ENCODE peak calls at places on chromosomes 6 and 20, in nine cellular contexts. Z is H54, R is H1, M is GM12892, C is sigmoid colon, Q is ovary, B is heart left ventricle, X is endothelial cell of umbilical vein, A is lower leg skin. V is an unnamed sample.

GRCh38 chr20:18666803-18667460 is 79.1 kb downstream of the DTD1 start:
- DNase-seq in M (no peak), Q (no peak), C (no peak), B (no peak), R (no peak), Z (no peak), A (no peak), X (no peak), V (no peak)

GRCh38 chr6:14085176-14085787 is 32.3 kb upstream of the CD83 start:
- DNase-seq in B (no peak), X (no peak), C (no peak), Z (no peak), M (no peak), Q (no peak), A (no peak), R (no peak), V (no peak)

GRCh38 chr6:36962874-36963273 is 8.3 kb downstream of the PI16 start:
- DNase-seq in Z (peak), A (peak), C (peak), R (peak), Q (peak), X (no peak), B (peak), M (peak), V (peak)

GRCh38 chr6:136415351-136416005 is 125.8 kb upstream of the BCLAF1 start:
- DNase-seq in A (no peak), B (no peak), C (no peak), R (no peak), Q (no peak), X (no peak), Z (no peak), M (no peak), V (no peak)

GRCh38 chr20:13256606-13257005 is 35.5 kb downstream of the ISM1 start:
- DNase-seq in B (no peak), A (no peak), Z (no peak), M (no peak), X (no peak), Q (no peak), R (no peak), C (no peak), V (no peak)

GRCh38 chr6:42281016-42281533 is 63.4 kb upstream of the MRPS10 start:
- DNase-seq in A (no peak), B (no peak), Q (no peak), C (no peak), X (no peak), M (no peak), Z (no peak), R (no peak), V (no peak)

GRCh38 chr6:34745277-34746103 is 11.8 kb upstream of the SNRPC start:
- DNase-seq in B (no peak), R (no peak), Q (no peak), C (no peak), M (no peak), A (peak), X (no peak), Z (no peak), V (peak)

GRCh38 chr6:80464901-80465300 is 358.4 kb downstream of the BCKDHB start:
- DNase-seq in M (no peak), Z (no peak), X (no peak), Q (no peak), B (no peak), R (no peak), A (no peak), C (no peak), V (no peak)

GRCh38 chr6:165118736-165119135 is 190.7 kb downstream of the C6orf118 start:
- DNase-seq in R (no peak), A (no peak), X (no peak), Q (no peak), B (no peak), M (no peak), C (no peak), Z (no peak), V (no peak)

GRCh38 chr6:52077180-52077884 is 10.1 kb downstream of the PKHD1 start:
- DNase-seq in C (no peak), Z (no peak), M (no peak), X (no peak), B (no peak), Q (no peak), A (no peak), R (peak), V (no peak)

GRCh38 chr6:106360989-106361430 is 493 bp downstream of the CRYBG1 start:
- DNase-seq in X (no peak), R (peak), B (peak), Q (no peak), M (peak), Z (no peak), A (peak), C (no peak), V (peak)

GRCh38 chr6:96837138-96837971 is at the start of gene GPR63:
- DNase-seq in M (peak), C (peak), B (peak), A (peak), X (peak), R (peak), Z (peak), Q (peak), V (peak)

DNA sequence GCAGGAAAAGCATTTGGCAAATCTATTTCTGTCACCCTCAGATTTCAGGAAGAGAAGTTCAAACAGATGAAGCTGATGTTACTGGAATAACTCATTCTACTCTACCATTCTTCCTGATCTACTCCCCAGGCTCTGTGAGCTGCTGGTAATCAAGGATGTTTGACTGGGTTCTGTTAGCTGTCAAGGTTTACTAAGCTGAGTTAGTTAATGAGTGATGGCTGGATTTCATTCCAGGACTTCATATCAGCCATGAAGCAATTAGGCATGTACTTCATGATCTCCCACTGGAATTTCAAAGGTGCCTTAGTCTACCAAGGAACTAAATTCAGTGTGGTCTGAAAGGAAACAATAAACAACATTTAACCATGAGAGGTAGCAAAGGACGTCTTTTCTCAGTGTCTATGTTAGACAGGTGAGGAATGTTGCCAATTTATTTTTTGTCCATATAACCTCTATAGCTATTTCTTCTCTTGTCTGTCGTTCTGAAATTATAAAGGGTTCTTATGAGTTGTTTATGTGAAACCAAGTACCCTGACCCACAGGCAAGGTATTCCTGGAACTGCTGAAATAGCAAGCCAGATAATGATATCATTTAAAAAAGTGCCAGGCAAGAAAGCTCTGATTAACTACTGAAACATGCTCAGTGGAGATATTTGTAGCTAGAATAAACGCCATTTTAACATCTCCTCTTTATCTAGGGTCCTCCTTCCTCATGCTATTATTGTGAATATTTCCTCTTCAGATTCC is 112.9 kb downstream of the BACH2 start:
- DNase-seq in R (no peak), X (no peak), M (no peak), Z (no peak), A (no peak), C (no peak), B (no peak), Q (no peak), V (no peak)
- TF ChIP-seq POLR2A in R (no peak), X (no peak), M (no peak), Z (no peak), A (no peak), C (no peak), B (no peak), Q (no peak), V (no peak)

DNA sequence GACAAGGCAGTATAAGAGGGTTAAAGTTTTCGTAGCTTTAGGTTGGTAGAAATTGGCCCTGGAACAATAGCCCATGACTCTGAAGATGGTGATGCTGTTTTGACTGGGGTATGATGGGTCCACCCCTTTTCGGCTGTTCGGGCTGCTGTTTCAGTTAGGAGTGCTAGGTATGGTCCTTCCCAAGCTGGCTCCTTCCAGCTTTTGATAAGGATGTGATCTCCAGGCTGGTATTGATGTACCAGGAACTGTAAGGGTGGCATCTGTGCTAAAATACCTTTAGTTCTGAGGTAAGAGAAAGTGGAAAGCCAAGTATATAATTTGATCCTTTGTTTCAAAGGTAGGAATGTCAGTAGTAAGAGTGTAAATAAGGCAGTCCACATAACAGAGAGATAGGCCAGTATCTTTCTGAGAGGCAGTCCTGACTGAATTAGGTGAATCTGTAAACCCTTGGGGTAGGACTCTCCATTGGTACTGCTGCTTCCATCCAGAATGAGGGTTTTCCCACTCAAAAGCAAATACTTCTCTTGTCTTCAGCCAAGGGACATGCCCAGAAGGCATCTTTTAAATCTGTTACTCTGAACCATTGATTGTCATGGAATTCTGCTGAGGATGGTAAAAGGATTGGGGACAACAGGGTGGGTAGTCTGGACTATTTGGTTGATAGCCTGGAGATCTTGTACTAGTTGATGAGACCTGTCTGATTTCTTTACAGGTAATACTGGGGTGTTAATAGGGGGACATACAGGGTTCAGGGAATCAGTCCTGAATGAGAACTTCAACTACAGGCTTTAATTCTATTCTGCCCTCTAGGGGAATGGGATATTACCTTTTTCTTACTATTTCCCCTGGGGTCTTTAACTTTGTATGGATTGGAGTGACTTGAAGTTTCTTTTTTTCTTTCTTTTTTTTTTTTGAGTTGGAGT is 6.1 kb upstream of the ZNFX1 start:
- DNase-seq in B (no peak), Z (no peak), R (no peak), Q (no peak), C (no peak), A (no peak), M (no peak), X (no peak), V (no peak)
- TF ChIP-seq POLR2A in B (no peak), Z (no peak), R (peak), Q (no peak), C (no peak), A (no peak), M (peak), X (peak), V (no peak)

GRCh38 chr6:108557494-108558371 is 3.0 kb upstream of the FOXO3 start:
- DNase-seq in Q (peak), X (peak), B (peak), R (no peak), C (peak), Z (peak), A (no peak), M (peak), V (peak)

GRCh38 chr6:108560463-108561308 is at the start of gene FOXO3:
- DNase-seq in X (peak), B (peak), C (peak), Q (peak), A (peak), M (peak), Z (peak), R (peak), V (peak)

GRCh38 chr6:108559884-108560462 is 744 bp upstream of the FOXO3 start:
- DNase-seq in R (no peak), Z (no peak), B (no peak), X (peak), C (peak), A (peak), Q (peak), M (no peak), V (peak)

GRCh38 chr6:108558372-108559096 is 2.2 kb upstream of the FOXO3 start:
- DNase-seq in C (peak), Z (peak), M (peak), Q (peak), B (peak), R (peak), A (peak), X (peak), V (peak)

DNA sequence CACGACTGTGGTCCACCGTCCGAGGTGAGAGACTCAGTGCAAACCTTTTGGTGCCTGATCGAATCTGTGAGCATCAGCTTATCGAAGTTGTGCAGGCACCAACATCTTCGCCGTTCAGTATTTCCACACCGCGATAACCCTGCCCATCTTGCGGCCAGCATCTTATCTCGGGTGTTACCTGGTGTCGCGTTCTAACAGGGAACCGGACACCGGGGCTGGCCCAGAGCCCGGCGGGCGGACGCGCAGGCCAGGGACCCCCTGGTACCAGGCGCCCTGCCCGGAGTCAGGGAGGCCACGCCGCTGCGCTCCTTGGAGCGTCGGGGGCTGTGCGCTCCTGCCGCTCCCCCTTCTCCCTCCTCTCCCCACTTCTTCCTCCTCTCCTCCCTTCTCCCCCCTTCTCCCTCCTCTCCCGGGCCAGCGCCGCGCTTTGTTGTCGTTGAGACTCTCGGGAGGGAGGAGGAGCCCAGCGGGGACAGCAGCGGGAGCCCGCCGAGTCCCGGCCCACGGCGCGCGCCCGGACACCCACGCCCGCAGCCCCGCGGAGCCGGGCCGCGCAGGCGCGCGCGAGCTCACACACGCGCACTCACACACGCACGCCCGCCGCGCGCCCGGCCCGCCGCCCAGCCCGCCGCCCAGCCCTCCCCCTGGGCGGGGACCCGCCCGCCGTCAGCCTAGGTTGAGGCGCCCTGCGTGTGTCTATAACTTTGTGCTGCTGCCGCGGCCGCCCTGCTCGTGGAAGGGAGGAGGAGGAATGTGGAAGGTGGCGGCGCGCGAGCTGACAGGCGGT is 1.4 kb upstream of the FOXO3 start:
- DNase-seq in A (peak), B (peak), X (peak), Z (peak), M (peak), Q (peak), R (no peak), C (peak), V (peak)
- TF ChIP-seq POLR2A in A (peak), B (no peak), X (no peak), Z (peak), M (peak), Q (peak), R (no peak), C (peak), V (peak)

GRCh38 chr20:956330-956951 is 40.3 kb upstream of the ANGPT4 start:
- DNase-seq in Z (peak), X (peak), R (peak), B (peak), A (peak), M (peak), Q (peak), C (peak), V (peak)
- TF ChIP-seq POLR2A in Z (no peak), X (no peak), R (no peak), B (no peak), A (no peak), M (no peak), Q (peak), C (no peak), V (no peak)

GRCh38 chr20:31547017-31547675 is 32.9 kb downstream of the HM13 start:
- DNase-seq in X (peak), Q (peak), M (peak), C (peak), B (peak), A (peak), Z (no peak), R (no peak), V (peak)
- TF ChIP-seq POLR2A in X (peak), Q (peak), M (peak), C (peak), B (no peak), A (no peak), Z (peak), R (peak), V (peak)

GRCh38 chr20:2873010-2873746 is at the start of gene PTPRA:
- DNase-seq in R (peak), Q (peak), A (peak), X (peak), M (peak), B (peak), C (peak), Z (peak), V (peak)
- TF ChIP-seq POLR2A in R (peak), Q (peak), A (peak), X (peak), M (peak), B (peak), C (peak), Z (peak), V (peak)

GRCh38 chr20:36121981-36122930 is 32.3 kb upstream of the EPB41L1 start:
- DNase-seq in C (no peak), Z (no peak), A (peak), R (no peak), B (no peak), Q (no peak), X (no peak), M (no peak), V (peak)
- TF ChIP-seq POLR2A in C (no peak), Z (no peak), A (no peak), R (no peak), B (no peak), Q (no peak), X (no peak), M (no peak), V (no peak)

GRCh38 chr20:59359908-59360307 is 59.5 kb downstream of the EDN3 start:
- DNase-seq in M (no peak), R (no peak), Q (no peak), C (no peak), B (no peak), X (no peak), A (no peak), Z (no peak), V (no peak)
- TF ChIP-seq POLR2A in M (no peak), R (no peak), Q (no peak), C (no peak), B (no peak), X (no peak), A (no peak), Z (no peak), V (no peak)

GRCh38 chr6:151043944-151044343 is 178.4 kb downstream of the MTHFD1L start:
- DNase-seq in B (no peak), Z (no peak), R (no peak), C (no peak), M (no peak), X (peak), Q (no peak), A (no peak), V (no peak)

GRCh38 chr6:151041686-151042085 is 176.2 kb downstream of the MTHFD1L start:
- DNase-seq in M (no peak), C (no peak), B (no peak), R (no peak), X (no peak), Q (no peak), A (no peak), Z (no peak), V (no peak)

GRCh38 chr6:151044465-151045441 is 179.3 kb downstream of the MTHFD1L start:
- DNase-seq in A (peak), Z (peak), R (no peak), B (no peak), Q (peak), M (no peak), X (peak), C (peak), V (peak)
- TF ChIP-seq POLR2A in A (no peak), Z (no peak), R (no peak), B (no peak), Q (no peak), M (no peak), X (peak), C (no peak), V (peak)